ENCODE peak calls at places on chromosomes 13 and 19, in ten cellular contexts. D is stimulated activated CD4-positive, alpha-beta T cell treated with anti-CD3 and anti-CD28 coated beads, Interleukin-4, amount 100 ng/mL, for 48 hours; S is nephron progenitor cell; A is cardiac fibroblast; W is AG08396; L is effector CD4-positive, alpha-beta T cell; U is choroid plexus epithelial cell; N is globus pallidus; B is HT-29; X is T follicular helper cell. Y is an unnamed sample.

GRCh38 chr13:51737609-51738008 is 66.4 kb downstream of the DHRS12 start:
- DNase-seq in N (no peak), X (no peak), D (no peak), A (no peak), W (no peak), U (no peak), B (no peak), L (no peak), S (no peak), Y (no peak)

GRCh38 chr19:55116232-55117062 is 990 bp downstream of the PPP1R12C start:
- DNase-seq in X (peak), B (peak), A (peak), L (peak), W (peak), D (peak), N (peak), S (peak), U (peak), Y (peak)

GRCh38 chr19:3073159-3073563 is 10.9 kb upstream of the TLE5 start:
- DNase-seq in D (no peak), A (peak), N (no peak), L (no peak), U (peak), B (peak), X (no peak), W (peak), S (no peak), Y (no peak)

GRCh38 chr13:110683203-110683883 is 22.6 kb downstream of the CARS2 start:
- DNase-seq in W (no peak), S (no peak), U (peak), X (no peak), B (peak), D (no peak), L (no peak), A (peak), N (no peak), Y (no peak)

GRCh38 chr19:13007292-13008045 is 12.2 kb downstream of the NFIX start:
- DNase-seq in B (no peak), W (no peak), X (no peak), S (no peak), L (no peak), A (no peak), N (peak), U (no peak), D (no peak), Y (no peak)

GRCh38 chr19:19514215-19514633 is 1.1 kb downstream of the TSSK6 start:
- DNase-seq in D (no peak), U (peak), S (no peak), L (no peak), W (no peak), N (no peak), X (no peak), B (no peak), A (peak), Y (no peak)

GRCh38 chr19:11194657-11195056 is 2.7 kb downstream of the KANK2 start:
- DNase-seq in S (no peak), L (no peak), B (no peak), A (peak), N (no peak), W (no peak), D (no peak), U (peak), X (no peak), Y (no peak)

GRCh38 chr13:98940325-98940724 is 37.5 kb downstream of the DOCK9 start:
- DNase-seq in L (no peak), A (no peak), U (no peak), W (no peak), D (no peak), S (peak), B (no peak), X (no peak), N (no peak), Y (no peak)

GRCh38 chr19:12952488-12953455 is 4.3 kb downstream of the GADD45GIP1 start:
- DNase-seq in L (no peak), A (peak), W (peak), X (no peak), U (peak), B (no peak), S (no peak), D (no peak), N (peak), Y (no peak)

GRCh38 chr13:38863536-38863935 is 127.1 kb downstream of the STOML3 start:
- DNase-seq in N (no peak), D (no peak), L (no peak), W (no peak), A (no peak), U (no peak), B (no peak), X (no peak), S (no peak), Y (no peak)

GRCh38 chr13:95050800-95051620 is 250.2 kb downstream of the ABCC4 start:
- DNase-seq in L (no peak), N (no peak), W (no peak), B (no peak), X (no peak), D (peak), A (no peak), S (no peak), U (no peak), Y (no peak)

GRCh38 chr13:99063178-99063577 is 85.3 kb upstream of the DOCK9 start:
- DNase-seq in A (no peak), N (no peak), W (no peak), U (no peak), B (no peak), L (no peak), X (no peak), D (no peak), S (no peak), Y (no peak)